ENCODE peak calls at places on chromosomes 13 and 19, in ten cellular contexts. U is tibial artery, Q is dorsolateral prefrontal cortex, E is endothelial cell of umbilical vein, Y is transverse colon, K is aorta, H is neuronal stem cell, C is cardiac muscle cell, A is HCT116, N is thoracic aorta. M is an unnamed sample.

GRCh38 chr19:38667552-38668205 is 20.2 kb downstream of the ACTN4 start:
- DNase-seq in U (no peak), Q (no peak), E (peak), Y (no peak), K (no peak), H (no peak), C (no peak), A (no peak), N (no peak), M (no peak)

GRCh38 chr13:95067303-95067702 is 233.9 kb downstream of the ABCC4 start:
- DNase-seq in U (no peak), Q (no peak), E (no peak), Y (no peak), K (no peak), H (no peak), C (no peak), A (no peak), N (no peak), M (no peak)

GRCh38 chr13:94112227-94112626 is 367.3 kb downstream of the DCT start:
- DNase-seq in U (peak), Q (no peak), E (no peak), Y (no peak), K (no peak), H (no peak), C (no peak), A (no peak), N (no peak), M (no peak)

GRCh38 chr19:40807147-40808020 is 8.4 kb downstream of the EGLN2 start:
- DNase-seq in U (no peak), Q (no peak), E (no peak), Y (no peak), K (peak), H (no peak), C (peak), A (no peak), N (no peak), M (no peak)

GRCh38 chr19:47601180-47601904 is 7.6 kb upstream of the BICRA start:
- DNase-seq in U (no peak), Q (no peak), E (no peak), Y (peak), K (no peak), H (no peak), C (no peak), A (no peak), N (no peak), M (no peak)

GRCh38 chr13:113828282-113828825 is 35.5 kb downstream of the GAS6 start:
- DNase-seq in U (no peak), Q (no peak), E (no peak), Y (no peak), K (no peak), H (no peak), C (no peak), A (no peak), N (no peak), M (no peak)

GRCh38 chr13:109684836-109685602 is 101.4 kb downstream of the IRS2 start:
- DNase-seq in U (no peak), Q (no peak), E (no peak), Y (peak), K (no peak), H (no peak), C (peak), A (no peak), N (no peak), M (peak)

GRCh38 chr19:45779231-45780145 is 2.8 kb downstream of the DMPK start:
- DNase-seq in U (peak), Q (no peak), E (peak), Y (peak), K (peak), H (peak), C (peak), A (peak), N (peak), M (peak)

GRCh38 chr13:86846501-86846900 is 824.7 kb upstream of the SLITRK5 start:
- DNase-seq in U (no peak), Q (no peak), E (no peak), Y (no peak), K (no peak), H (no peak), C (no peak), A (no peak), N (no peak), M (no peak)

GRCh38 chr13:97539651-97540230 is 105.8 kb downstream of the RAP2A start:
- DNase-seq in U (no peak), Q (no peak), E (peak), Y (no peak), K (no peak), H (no peak), C (no peak), A (no peak), N (no peak), M (no peak)

GRCh38 chr13:75371223-75371622 is 110.7 kb downstream of the TBC1D4 start:
- DNase-seq in U (no peak), Q (no peak), E (no peak), Y (no peak), K (no peak), H (no peak), C (no peak), A (no peak), N (no peak), M (no peak)

GRCh38 chr19:46533085-46534081 is 37.7 kb upstream of the PNMA8B start:
- DNase-seq in U (no peak), Q (no peak), E (no peak), Y (no peak), K (no peak), H (no peak), C (no peak), A (no peak), N (no peak), M (no peak)

GRCh38 chr19:17069249-17069648 is 6.0 kb downstream of the HAUS8 start:
- DNase-seq in U (no peak), Q (no peak), E (no peak), Y (no peak), K (no peak), H (no peak), C (peak), A (no peak), N (no peak), M (no peak)

GRCh38 chr13:98275711-98276171 is 98.7 kb upstream of the RNF113B start:
- DNase-seq in U (no peak), Q (no peak), E (no peak), Y (no peak), K (no peak), H (no peak), C (peak), A (no peak), N (no peak), M (no peak)

GRCh38 chr13:21686761-21687391 is 16.0 kb downstream of the FGF9 start:
- DNase-seq in U (no peak), Q (no peak), E (no peak), Y (no peak), K (no peak), H (no peak), C (no peak), A (no peak), N (no peak), M (no peak)

GRCh38 chr13:38687246-38688229 is 661 bp downstream of the FREM2 start:
- DNase-seq in U (no peak), Q (peak), E (no peak), Y (no peak), K (peak), H (no peak), C (peak), A (no peak), N (no peak), M (no peak)

GRCh38 chr19:41607668-41608067 is 19.2 kb downstream of the CEACAM4 start:
- DNase-seq in U (no peak), Q (no peak), E (no peak), Y (no peak), K (no peak), H (no peak), C (no peak), A (no peak), N (no peak), M (no peak)

GRCh38 chr13:37144661-37145060 is 39.2 kb upstream of the CSNK1A1L start:
- DNase-seq in U (no peak), Q (no peak), E (no peak), Y (no peak), K (no peak), H (no peak), C (no peak), A (no peak), N (no peak), M (no peak)
- H3K27ac ChIP-seq in U (no peak), Q (no peak), E (no peak), Y (no peak), K (no peak), H (no peak), C (no peak), A (no peak), N (no peak), M (no peak)

GRCh38 chr13:50340566-50341287 is 325.5 kb downstream of the KCNRG start:
- DNase-seq in U (no peak), Q (no peak), E (no peak), Y (no peak), K (no peak), H (no peak), C (peak), A (no peak), N (no peak), M (peak)
- H3K27ac ChIP-seq in U (no peak), Q (no peak), E (no peak), Y (no peak), K (no peak), H (no peak), C (no peak), A (no peak), N (no peak), M (no peak)

GRCh38 chr19:55898911-55899310 is 33.2 kb downstream of the NLRP13 start:
- DNase-seq in U (no peak), Q (no peak), E (no peak), Y (no peak), K (no peak), H (no peak), C (no peak), A (no peak), N (no peak), M (no peak)

GRCh38 chr19:55907286-55907685 is 24.9 kb downstream of the NLRP13 start:
- DNase-seq in U (no peak), Q (no peak), E (no peak), Y (no peak), K (no peak), H (no peak), C (no peak), A (no peak), N (no peak), M (no peak)

GRCh38 chr19:55902080-55902751 is 29.9 kb downstream of the NLRP13 start:
- DNase-seq in U (no peak), Q (no peak), E (no peak), Y (no peak), K (no peak), H (no peak), C (no peak), A (no peak), N (no peak), M (no peak)

GRCh38 chr19:55901369-55902079 is 30.6 kb downstream of the NLRP13 start:
- DNase-seq in U (no peak), Q (no peak), E (no peak), Y (no peak), K (no peak), H (no peak), C (no peak), A (no peak), N (no peak), M (no peak)
- H3K27ac ChIP-seq in U (no peak), Q (no peak), E (no peak), Y (no peak), K (no peak), H (no peak), C (no peak), A (no peak), N (no peak), M (no peak)

DNA sequence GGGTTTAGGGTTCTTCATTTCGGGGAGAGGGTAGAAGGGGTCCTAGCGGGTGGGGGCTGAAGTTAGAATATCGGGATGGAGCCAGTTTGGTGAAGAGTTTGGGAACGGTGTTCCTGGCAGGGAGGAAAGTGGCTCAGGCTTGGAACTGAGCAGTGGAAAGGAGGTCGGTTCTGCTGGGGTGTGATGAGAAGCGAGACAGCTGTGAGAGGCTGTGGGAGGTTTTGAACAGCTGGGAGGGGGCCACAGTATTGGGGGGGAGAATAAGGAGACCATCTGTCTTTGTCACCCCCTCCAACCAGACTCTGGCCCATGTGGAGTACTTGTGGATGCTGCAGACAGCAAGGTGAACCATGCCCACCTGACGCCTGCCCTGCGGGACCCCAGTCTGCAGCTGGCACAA is 1.0 kb upstream of the TM6SF2 start:
- DNase-seq in U (no peak), Q (no peak), E (no peak), Y (no peak), K (no peak), H (no peak), C (no peak), A (no peak), N (no peak), M (no peak)
- H3K27ac ChIP-seq in U (no peak), Q (no peak), E (no peak), Y (no peak), K (no peak), H (no peak), C (no peak), A (no peak), N (no peak), M (no peak)

GRCh38 chr19:1018393-1018792 is 2.5 kb downstream of the TMEM259 start:
- DNase-seq in U (no peak), Q (no peak), E (no peak), Y (no peak), K (no peak), H (no peak), C (no peak), A (no peak), N (no peak), M (no peak)
- H3K27ac ChIP-seq in U (no peak), Q (no peak), E (no peak), Y (peak), K (no peak), H (no peak), C (no peak), A (peak), N (no peak), M (peak)

GRCh38 chr19:4861147-4861546 is 6.3 kb downstream of the PLIN3 start:
- DNase-seq in U (no peak), Q (no peak), E (no peak), Y (peak), K (no peak), H (no peak), C (no peak), A (no peak), N (no peak), M (no peak)
- H3K27ac ChIP-seq in U (no peak), Q (no peak), E (no peak), Y (peak), K (no peak), H (no peak), C (no peak), A (peak), N (no peak), M (no peak)

DNA sequence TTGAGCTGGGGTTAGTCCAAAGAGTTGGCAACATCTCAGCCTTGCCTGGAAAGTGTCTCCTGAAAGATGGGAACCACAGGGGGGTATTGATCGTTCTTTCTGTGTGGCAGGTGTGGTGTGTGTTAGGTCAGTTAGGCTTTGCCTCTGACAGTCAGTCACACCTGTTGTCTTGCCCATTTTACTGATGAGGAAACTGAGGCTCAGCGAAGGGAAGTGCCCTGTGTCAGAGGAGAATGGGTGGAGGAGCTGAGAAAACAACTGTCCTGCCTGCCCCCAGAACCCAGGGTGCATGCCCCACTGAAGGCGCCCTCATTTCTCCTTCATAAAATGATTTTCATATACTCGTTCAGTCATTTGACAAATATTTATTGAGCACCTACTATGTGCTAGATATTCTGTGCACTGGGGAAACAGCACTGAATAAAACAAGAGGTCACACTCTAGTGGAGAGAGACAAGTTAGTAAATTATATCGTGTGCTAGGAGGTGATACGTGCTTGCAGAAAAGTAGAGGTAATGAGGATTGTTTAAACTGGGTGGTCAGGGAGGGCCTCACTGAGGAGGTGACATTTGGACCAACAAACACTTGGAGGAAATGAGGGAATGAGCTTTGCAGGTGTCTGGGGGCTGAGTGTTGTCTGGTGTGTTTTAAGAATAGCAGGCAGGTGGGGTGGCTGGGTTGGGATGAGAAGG is 1.6 kb downstream of the FXYD5 start:
- DNase-seq in U (no peak), Q (no peak), E (no peak), Y (no peak), K (no peak), H (no peak), C (no peak), A (no peak), N (no peak), M (no peak)
- H3K27ac ChIP-seq in U (peak), Q (no peak), E (peak), Y (peak), K (no peak), H (no peak), C (no peak), A (no peak), N (peak), M (no peak)

GRCh38 chr13:73465629-73465974 is 406.8 kb downstream of the KLF5 start:
- DNase-seq in U (no peak), Q (no peak), E (no peak), Y (peak), K (no peak), H (no peak), C (no peak), A (peak), N (no peak), M (no peak)

GRCh38 chr13:73462241-73462640 is 403.4 kb downstream of the KLF5 start:
- DNase-seq in U (no peak), Q (no peak), E (no peak), Y (no peak), K (no peak), H (no peak), C (no peak), A (no peak), N (no peak), M (no peak)

GRCh38 chr13:73466561-73466960 is 407.8 kb downstream of the KLF5 start:
- DNase-seq in U (no peak), Q (no peak), E (no peak), Y (no peak), K (no peak), H (no peak), C (no peak), A (no peak), N (no peak), M (no peak)

GRCh38 chr13:73467103-73467502 is 408.3 kb downstream of the KLF5 start:
- DNase-seq in U (no peak), Q (no peak), E (no peak), Y (no peak), K (no peak), H (no peak), C (no peak), A (no peak), N (no peak), M (no peak)

GRCh38 chr13:73464758-73465628 is 406.2 kb downstream of the KLF5 start:
- DNase-seq in U (no peak), Q (no peak), E (no peak), Y (peak), K (no peak), H (no peak), C (no peak), A (no peak), N (no peak), M (no peak)
- H3K27ac ChIP-seq in U (no peak), Q (no peak), E (no peak), Y (peak), K (no peak), H (no peak), C (no peak), A (peak), N (no peak), M (no peak)

M was measured in heart right ventricle.